ENCODE peak calls at places on chromosome 11, in four cellular contexts. One of them, this sample, is unnamed.

GRCh38 chr11:68326334-68327215 is 14.2 kb downstream of the LRP5 start:
- DNase-seq in GM12878: no peak
- DNase-seq in HepG2: peak
- DNase-seq in SK-N-SH: peak
- DNase-seq in this sample: no peak

GRCh38 chr11:129211397-129211796 is 19.3 kb upstream of the ARHGAP32 start:
- DNase-seq in GM12878: no peak
- DNase-seq in HepG2: no peak
- DNase-seq in SK-N-SH: no peak
- DNase-seq in this sample: no peak

GRCh38 chr11:5618807-5619206 is 6.0 kb upstream of the TRIM34 start:
- DNase-seq in GM12878: no peak
- DNase-seq in HepG2: peak
- DNase-seq in SK-N-SH: no peak
- DNase-seq in this sample: no peak

GRCh38 chr11:11841121-11841604 is 609 bp upstream of the USP47 start:
- DNase-seq in GM12878: no peak
- DNase-seq in HepG2: peak
- DNase-seq in SK-N-SH: no peak
- DNase-seq in this sample: peak

GRCh38 chr11:10498022-10498400 is 42.9 kb downstream of the AMPD3 start:
- DNase-seq in GM12878: no peak
- DNase-seq in HepG2: no peak
- DNase-seq in SK-N-SH: no peak
- DNase-seq in this sample: no peak

GRCh38 chr11:76410771-76411423 is 29.8 kb downstream of the GVQW3 start:
- DNase-seq in GM12878: no peak
- DNase-seq in HepG2: no peak
- DNase-seq in SK-N-SH: no peak
- DNase-seq in this sample: no peak

GRCh38 chr11:110433393-110434333 is 3.9 kb downstream of the FDX1 start:
- DNase-seq in GM12878: no peak
- DNase-seq in HepG2: peak
- DNase-seq in SK-N-SH: peak
- DNase-seq in this sample: no peak

GRCh38 chr11:130629039-130629438 is 180.6 kb downstream of the ADAMTS15 start:
- DNase-seq in GM12878: no peak
- DNase-seq in HepG2: no peak
- DNase-seq in SK-N-SH: no peak
- DNase-seq in this sample: no peak

GRCh38 chr11:106697058-106697457 is 321.2 kb downstream of the GUCY1A2 start:
- DNase-seq in GM12878: no peak
- DNase-seq in HepG2: no peak
- DNase-seq in SK-N-SH: no peak
- DNase-seq in this sample: no peak

GRCh38 chr11:8867856-8868705 is 42.9 kb upstream of the AKIP1 start:
- DNase-seq in GM12878: no peak
- DNase-seq in HepG2: peak
- DNase-seq in SK-N-SH: no peak
- DNase-seq in this sample: no peak

GRCh38 chr11:14228356-14228755 is 130.6 kb downstream of the RRAS2 start:
- DNase-seq in GM12878: no peak
- DNase-seq in HepG2: no peak
- DNase-seq in SK-N-SH: no peak
- DNase-seq in this sample: no peak

GRCh38 chr11:123246749-123247497 is 51.9 kb upstream of the CLMP start:
- DNase-seq in GM12878: no peak
- DNase-seq in HepG2: peak
- DNase-seq in SK-N-SH: peak
- DNase-seq in this sample: peak

GRCh38 chr11:97537407-97538150 is 1147.8 kb downstream of the JRKL start:
- DNase-seq in GM12878: no peak
- DNase-seq in HepG2: no peak
- DNase-seq in SK-N-SH: no peak
- DNase-seq in this sample: no peak

GRCh38 chr11:27701262-27702105 is 1.2 kb upstream of the BDNF start:
- DNase-seq in GM12878: no peak
- DNase-seq in HepG2: no peak
- DNase-seq in SK-N-SH: peak
- DNase-seq in this sample: peak

GRCh38 chr11:27700351-27701261 is at the start of gene BDNF:
- DNase-seq in GM12878: no peak
- DNase-seq in HepG2: no peak
- DNase-seq in SK-N-SH: peak
- DNase-seq in this sample: peak

GRCh38 chr11:27705873-27706820 is 5.9 kb upstream of the BDNF start:
- DNase-seq in GM12878: no peak
- DNase-seq in HepG2: peak
- DNase-seq in SK-N-SH: peak
- DNase-seq in this sample: peak

GRCh38 chr11:27699926-27700350 is 317 bp downstream of the BDNF start:
- DNase-seq in GM12878: no peak
- DNase-seq in HepG2: no peak
- DNase-seq in SK-N-SH: no peak
- DNase-seq in this sample: no peak

DNA sequence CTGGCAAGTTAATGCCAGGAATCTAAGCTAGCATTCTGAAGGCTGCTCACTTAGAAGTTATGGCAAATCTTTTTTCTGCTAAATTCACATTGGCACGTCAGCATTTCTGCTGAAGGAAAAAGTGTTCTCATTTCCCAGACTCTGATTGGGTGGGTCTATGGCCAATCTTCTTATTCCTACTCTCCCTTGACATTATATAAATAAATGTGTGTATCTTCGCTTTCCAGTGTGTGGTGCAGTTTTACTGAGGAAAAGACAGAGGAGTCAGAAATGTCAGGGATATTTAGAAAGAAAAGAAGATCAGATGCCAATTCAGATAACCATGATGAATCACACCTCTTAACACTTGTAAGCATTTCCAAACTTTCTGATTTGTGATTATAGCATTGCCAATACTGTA is 3.2 kb upstream of the BDNF start:
- DNase-seq in GM12878: no peak
- DNase-seq in HepG2: no peak
- DNase-seq in SK-N-SH: no peak
- DNase-seq in this sample: no peak
- TF ChIP-seq FOXM1 in GM12878: no peak
- TF ChIP-seq FOXM1 in HepG2: no peak
- TF ChIP-seq FOXM1 in SK-N-SH: no peak
- TF ChIP-seq FOXM1 in this sample: no peak

GRCh38 chr11:61161190-61162091 is at the start of gene VPS37C:
- DNase-seq in GM12878: peak
- DNase-seq in HepG2: peak
- DNase-seq in SK-N-SH: peak
- DNase-seq in this sample: peak
- TF ChIP-seq FOXM1 in GM12878: no peak
- TF ChIP-seq FOXM1 in HepG2: no peak
- TF ChIP-seq FOXM1 in SK-N-SH: no peak
- TF ChIP-seq FOXM1 in this sample: no peak

DNA sequence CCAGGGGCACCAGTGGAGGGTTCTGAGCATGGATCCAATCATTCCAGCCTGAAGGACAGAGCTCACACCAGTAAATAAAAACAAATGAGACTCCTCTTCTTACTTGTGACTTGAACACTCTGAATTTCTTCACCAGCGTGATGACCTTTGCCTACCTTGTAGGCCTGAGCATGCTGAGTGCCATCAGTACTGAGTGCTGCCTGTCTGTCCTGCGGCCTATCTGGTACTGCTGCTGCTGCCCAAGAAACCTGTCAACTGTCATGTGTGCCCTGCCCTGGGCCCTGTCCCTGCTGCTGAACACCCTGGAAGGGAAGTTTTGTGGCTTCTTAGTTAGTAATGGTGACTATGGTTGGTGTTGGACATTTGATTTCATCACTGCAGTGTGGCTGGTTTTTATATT is 23.9 kb downstream of the MRGPRX4 start:
- DNase-seq in GM12878: no peak
- DNase-seq in HepG2: no peak
- DNase-seq in SK-N-SH: no peak
- DNase-seq in this sample: no peak
- TF ChIP-seq FOXM1 in GM12878: no peak
- TF ChIP-seq FOXM1 in HepG2: no peak
- TF ChIP-seq FOXM1 in SK-N-SH: no peak
- TF ChIP-seq FOXM1 in this sample: no peak

GRCh38 chr11:65779919-65780769 is 632 bp downstream of the AP5B1 start:
- DNase-seq in GM12878: peak
- DNase-seq in HepG2: peak
- DNase-seq in SK-N-SH: peak
- DNase-seq in this sample: peak
- TF ChIP-seq FOXM1 in GM12878: peak
- TF ChIP-seq FOXM1 in HepG2: no peak
- TF ChIP-seq FOXM1 in SK-N-SH: no peak
- TF ChIP-seq FOXM1 in this sample: no peak

GRCh38 chr11:116827461-116827860 is 2.2 kb upstream of the APOC3 start:
- DNase-seq in GM12878: no peak
- DNase-seq in HepG2: no peak
- DNase-seq in SK-N-SH: no peak
- DNase-seq in this sample: no peak

GRCh38 chr11:116830184-116830912 is 641 bp downstream of the APOC3 start:
- DNase-seq in GM12878: no peak
- DNase-seq in HepG2: no peak
- DNase-seq in SK-N-SH: no peak
- DNase-seq in this sample: no peak

GRCh38 chr11:116829525-116830183 is at the start of gene APOC3:
- DNase-seq in GM12878: no peak
- DNase-seq in HepG2: peak
- DNase-seq in SK-N-SH: peak
- DNase-seq in this sample: no peak

GRCh38 chr11:116826751-116827431 is 2.8 kb upstream of the APOC3 start:
- DNase-seq in GM12878: no peak
- DNase-seq in HepG2: peak
- DNase-seq in SK-N-SH: no peak
- DNase-seq in this sample: no peak

DNA sequence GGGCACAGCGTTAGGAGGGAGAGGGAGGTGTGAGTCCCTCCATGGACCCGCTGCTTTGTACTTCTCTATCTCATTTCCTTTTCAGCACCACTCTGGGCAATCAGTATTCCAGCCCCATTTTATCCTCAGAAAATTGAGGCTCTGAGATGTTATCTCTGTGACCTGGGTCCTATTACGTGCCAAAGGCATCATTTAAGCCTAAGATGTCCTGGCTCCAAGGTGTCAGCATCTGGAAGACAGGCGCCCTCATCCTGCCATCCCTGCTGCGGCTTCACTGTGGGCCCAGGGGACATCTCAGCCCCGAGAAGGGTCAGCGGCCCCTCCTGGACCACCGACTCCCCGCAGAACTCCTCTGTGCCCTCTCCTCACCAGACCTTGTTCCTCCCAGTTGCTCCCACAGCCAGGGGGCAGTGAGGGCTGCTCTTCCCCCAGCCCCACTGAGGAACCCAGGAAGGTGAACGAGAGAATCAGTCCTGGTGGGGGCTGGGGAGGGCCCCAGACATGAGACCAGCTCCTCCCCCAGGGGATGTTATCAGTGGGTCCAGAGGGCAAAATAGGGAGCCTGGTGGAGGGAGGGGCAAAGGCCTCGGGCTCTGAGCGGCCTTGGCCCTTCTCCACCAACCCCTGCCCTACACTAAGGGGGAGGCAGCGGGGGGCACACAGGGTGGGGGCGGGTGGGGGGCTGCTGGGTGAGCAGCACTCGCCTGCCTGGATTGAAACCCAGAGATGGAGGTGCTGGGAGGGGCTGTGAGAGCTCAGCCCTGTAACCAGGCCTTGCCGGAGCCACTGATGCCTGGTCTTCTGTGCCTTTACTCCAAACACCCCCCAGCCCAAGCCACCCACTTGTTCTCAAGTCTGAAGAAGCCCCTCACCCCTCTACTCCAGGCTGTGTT is 829 bp upstream of the APOC3 start:
- DNase-seq in GM12878: no peak
- DNase-seq in HepG2: peak
- DNase-seq in SK-N-SH: peak
- DNase-seq in this sample: no peak
- TF ChIP-seq FOXM1 in GM12878: no peak
- TF ChIP-seq FOXM1 in HepG2: no peak
- TF ChIP-seq FOXM1 in SK-N-SH: no peak
- TF ChIP-seq FOXM1 in this sample: no peak

GRCh38 chr11:1872267-1872985 is 19.3 kb downstream of the PRR33 start:
- DNase-seq in GM12878: no peak
- DNase-seq in HepG2: no peak
- DNase-seq in SK-N-SH: no peak
- DNase-seq in this sample: no peak
- TF ChIP-seq FOXM1 in GM12878: no peak
- TF ChIP-seq FOXM1 in HepG2: no peak
- TF ChIP-seq FOXM1 in SK-N-SH: no peak
- TF ChIP-seq FOXM1 in this sample: no peak

DNA sequence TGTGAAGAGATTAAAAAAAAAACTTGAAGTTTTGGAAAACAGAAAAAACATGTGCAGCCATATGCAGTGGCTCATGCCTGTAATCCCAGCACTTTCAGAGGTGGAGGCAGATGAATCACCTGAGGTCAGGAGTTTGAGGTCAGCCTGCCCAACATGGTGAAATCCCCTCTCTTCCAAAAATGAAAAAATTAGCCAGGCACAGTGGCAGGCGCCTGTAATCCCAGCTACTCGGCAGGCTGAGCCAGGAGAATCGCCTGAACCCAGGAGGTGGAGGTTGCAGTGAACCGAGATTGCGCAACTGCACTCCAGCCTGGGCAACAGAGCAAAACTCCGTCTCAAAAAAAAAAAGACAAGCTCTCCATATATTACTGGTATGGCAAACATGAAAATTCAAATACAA is 7.6 kb downstream of the DLG2 start:
- DNase-seq in GM12878: no peak
- DNase-seq in HepG2: no peak
- DNase-seq in SK-N-SH: no peak
- DNase-seq in this sample: no peak
- TF ChIP-seq FOXM1 in GM12878: no peak
- TF ChIP-seq FOXM1 in HepG2: no peak
- TF ChIP-seq FOXM1 in SK-N-SH: no peak
- TF ChIP-seq FOXM1 in this sample: no peak

GRCh38 chr11:69904331-69905201 is 85.3 kb upstream of the FGF3 start:
- DNase-seq in GM12878: no peak
- DNase-seq in HepG2: no peak
- DNase-seq in SK-N-SH: no peak
- DNase-seq in this sample: no peak
- TF ChIP-seq FOXM1 in GM12878: no peak
- TF ChIP-seq FOXM1 in HepG2: no peak
- TF ChIP-seq FOXM1 in SK-N-SH: no peak
- TF ChIP-seq FOXM1 in this sample: no peak

GRCh38 chr11:72727521-72727920 is 24.7 kb downstream of the ARAP1 start:
- DNase-seq in GM12878: no peak
- DNase-seq in HepG2: no peak
- DNase-seq in SK-N-SH: no peak
- DNase-seq in this sample: no peak

GRCh38 chr11:72725731-72726042 is 26.5 kb downstream of the ARAP1 start:
- DNase-seq in GM12878: no peak
- DNase-seq in HepG2: no peak
- DNase-seq in SK-N-SH: no peak
- DNase-seq in this sample: no peak

GRCh38 chr11:72724851-72725730 is 27.1 kb downstream of the ARAP1 start:
- DNase-seq in GM12878: no peak
- DNase-seq in HepG2: peak
- DNase-seq in SK-N-SH: peak
- DNase-seq in this sample: peak

GRCh38 chr11:72724021-72724561 is 28.1 kb downstream of the ARAP1 start:
- DNase-seq in GM12878: no peak
- DNase-seq in HepG2: no peak
- DNase-seq in SK-N-SH: no peak
- DNase-seq in this sample: no peak

GRCh38 chr11:72726266-72727220 is 25.7 kb downstream of the ARAP1 start:
- DNase-seq in GM12878: no peak
- DNase-seq in HepG2: no peak
- DNase-seq in SK-N-SH: no peak
- DNase-seq in this sample: no peak
- TF ChIP-seq FOXM1 in GM12878: no peak
- TF ChIP-seq FOXM1 in HepG2: no peak
- TF ChIP-seq FOXM1 in SK-N-SH: no peak
- TF ChIP-seq FOXM1 in this sample: no peak